ENCODE peak calls at places on chromosomes 5 and 9, in six cellular contexts. E, S, C, M, P and J are unnamed samples.

GRCh38 chr5:92505925-92506324 is 1075.1 kb downstream of the NR2F1-AS1 start:
- DNase-seq in S (peak; percentile 72), M (no peak), E (peak; percentile 52), C (no peak), P (no peak), J (no peak)

GRCh38 chr9:121550041-121550440 is 50.4 kb upstream of the GGTA1 start:
- DNase-seq in E (no peak), M (no peak), P (no peak), S (no peak), C (no peak), J (no peak)

GRCh38 chr5:160749026-160749425 is 103.0 kb downstream of the ATP10B start:
- DNase-seq in S (no peak), C (no peak), P (no peak), E (no peak), M (no peak), J (no peak)

GRCh38 chr9:100216178-100216787 is 117.2 kb downstream of the INVS start:
- DNase-seq in E (peak; percentile 72), S (peak; percentile 67), P (peak; percentile 16), M (no peak), C (peak; percentile 71), J (no peak)

GRCh38 chr5:169651526-169651925 is 14.5 kb downstream of the DOCK2 start:
- DNase-seq in S (no peak), M (no peak), C (no peak), P (no peak), E (peak; percentile 12), J (no peak)

GRCh38 chr9:125240649-125240999 is 519 bp downstream of the HSPA5 start:
- DNase-seq in S (peak; percentile 56), E (peak; percentile 28), P (peak; percentile 19), M (no peak), C (peak; percentile 59), J (peak; percentile 75)

GRCh38 chr5:39520232-39520572 is 95.4 kb upstream of the DAB2 start:
- DNase-seq in C (no peak), S (no peak), P (no peak), M (no peak), E (peak; percentile 94), J (no peak)

GRCh38 chr5:127028822-127029457 is 1.4 kb downstream of the MARCHF3 start:
- DNase-seq in P (peak; percentile 68), E (peak; percentile 30), S (no peak), C (no peak), M (no peak), J (peak; percentile 52)

GRCh38 chr9:89853161-89853560 is 248.3 kb downstream of the GADD45G start:
- DNase-seq in M (peak; percentile 10), E (no peak), S (no peak), P (no peak), C (no peak), J (no peak)

GRCh38 chr5:402615-403359 is 40.2 kb upstream of the EXOC3 start:
- DNase-seq in S (no peak), C (no peak), M (peak; percentile 45), P (no peak), E (no peak), J (no peak)

GRCh38 chr5:68545636-68546325 is 330.2 kb downstream of the PIK3R1 start:
- DNase-seq in P (no peak), E (no peak), S (no peak), C (no peak), M (no peak), J (no peak)

GRCh38 chr5:95410269-95410668 is 19.1 kb downstream of the FAM81B start:
- DNase-seq in M (no peak), S (no peak), P (no peak), E (no peak), C (no peak), J (no peak)

GRCh38 chr5:94072116-94072515 is 330.7 kb upstream of the POU5F2 start:
- DNase-seq in M (no peak), E (peak; percentile 50), S (no peak), C (no peak), P (no peak), J (no peak)

GRCh38 chr5:149271195-149271716 is 403 bp upstream of the AFAP1L1 start:
- DNase-seq in P (peak; percentile 12), M (no peak), S (no peak), C (no peak), E (no peak), J (no peak)

GRCh38 chr5:35316611-35317307 is 86.5 kb upstream of the PRLR start:
- DNase-seq in S (no peak), E (no peak), P (no peak), M (no peak), C (no peak), J (no peak)

GRCh38 chr9:98635374-98635773 is 73.4 kb downstream of the GABBR2 start:
- DNase-seq in C (no peak), M (no peak), P (no peak), E (no peak), S (no peak), J (no peak)

GRCh38 chr5:171676286-171676944 is 109.2 kb upstream of the SMIM23 start:
- DNase-seq in P (no peak), C (no peak), E (no peak), S (no peak), M (no peak), J (no peak)

GRCh38 chr5:55816342-55816741 is 34.8 kb upstream of the IL31RA start:
- DNase-seq in C (no peak), M (no peak), E (peak; percentile 99), S (no peak), P (no peak), J (no peak)

GRCh38 chr5:32562841-32563240 is 22.5 kb upstream of the SUB1 start:
- DNase-seq in P (no peak), C (peak; percentile 8), S (no peak), M (no peak), E (no peak), J (no peak)

GRCh38 chr5:55921617-55922016 is 70.5 kb downstream of the IL31RA start:
- DNase-seq in P (no peak), C (no peak), E (no peak), S (no peak), M (no peak), J (no peak)

GRCh38 chr5:95935553-95936100 is 26.0 kb downstream of the ELL2 start:
- DNase-seq in S (no peak), P (no peak), M (no peak), C (no peak), E (no peak), J (no peak)

GRCh38 chr5:56637321-56637920 is 177.9 kb upstream of the MAP3K1 start:
- DNase-seq in S (no peak), C (no peak), P (peak; percentile 93), M (no peak), E (no peak), J (no peak)

GRCh38 chr5:68099327-68099726 is 116.2 kb upstream of the PIK3R1 start:
- DNase-seq in P (no peak), C (no peak), M (no peak), S (no peak), E (no peak), J (no peak)

GRCh38 chr5:74094779-74095108 is 468.7 kb downstream of the ARHGEF28 start:
- DNase-seq in E (no peak), M (no peak), C (no peak), S (no peak), P (no peak), J (no peak)

GRCh38 chr5:139740138-139740992 is 55.2 kb upstream of the PSD2 start:
- DNase-seq in E (no peak), C (no peak), S (no peak), M (no peak), P (no peak), J (no peak)

DNA sequence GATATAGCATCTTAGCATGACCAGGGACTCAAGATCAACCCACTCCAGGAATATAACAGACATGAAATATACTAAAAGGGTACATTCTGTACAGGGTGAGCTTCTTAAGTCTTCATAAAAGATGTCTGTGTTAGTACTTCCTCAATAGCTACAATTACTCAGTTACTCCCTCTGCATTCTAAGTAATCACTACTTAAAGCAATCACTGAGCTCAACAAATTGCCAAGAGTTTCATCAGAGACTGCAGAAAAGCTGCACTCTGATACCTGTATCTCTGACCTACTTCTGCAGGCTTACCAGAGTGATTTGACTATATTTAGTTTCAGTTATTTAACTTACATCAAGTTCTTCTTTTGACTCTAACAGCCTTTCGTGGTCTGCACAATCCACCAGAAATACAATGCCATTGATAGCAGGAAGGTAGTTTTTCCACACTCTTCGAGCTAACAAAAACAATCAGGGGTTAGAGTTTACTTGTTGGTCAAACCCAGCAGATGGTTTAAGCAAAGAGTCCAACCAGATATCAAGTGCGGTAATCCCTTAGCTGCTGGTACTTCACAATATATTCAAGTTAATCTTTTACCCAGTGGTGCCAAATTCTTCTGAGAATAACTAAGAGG is 23.3 kb downstream of the SAR1B start:
- DNase-seq in C (no peak), P (no peak), M (no peak), S (no peak), E (peak; percentile 41), J (no peak)
- H3K9me3 ChIP-seq in C (no peaks in the 10 kb centered on the region), P (no peaks in the 10 kb centered on the region), M (no peaks in the 10 kb centered on the region), S (no peaks in the 10 kb centered on the region), E (no peaks in the 10 kb centered on the region), J (no peaks in the 10 kb centered on the region)

DNA sequence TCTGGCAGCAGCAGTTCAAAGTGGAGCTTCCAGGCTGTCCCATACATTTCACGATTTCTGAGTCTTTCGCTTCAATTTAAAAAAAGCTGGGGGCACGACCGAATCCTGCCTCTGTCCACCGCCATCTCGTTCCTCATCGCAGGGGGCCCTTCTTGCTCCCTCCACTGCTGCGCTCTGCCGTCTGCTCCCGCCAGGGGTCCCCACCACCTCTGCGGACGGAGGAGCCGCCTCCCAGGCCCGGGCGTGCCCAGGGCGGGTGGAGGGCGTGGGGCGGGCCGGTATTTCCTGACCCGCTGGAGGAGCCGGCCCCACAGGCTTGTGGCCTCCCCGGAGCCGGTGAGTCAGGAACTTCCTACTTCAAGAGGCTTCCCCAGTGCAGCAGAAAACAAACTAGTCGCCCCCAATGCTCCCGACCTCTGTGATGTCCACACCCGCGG is 50.4 kb downstream of the USP20 start:
- DNase-seq in C (peak; percentile 92), P (peak; percentile 66), S (peak; percentile 90), M (peak; percentile 97), E (peak; percentile 86), J (peak; percentile 97)
- H3K4me1 ChIP-seq in C (peaks cover 30% of the 10 kb centered on the region), P (peaks cover 15% of the 10 kb centered on the region), S (peaks cover 36% of the 10 kb centered on the region), M (peaks cover 36% of the 10 kb centered on the region), E (peaks cover 15% of the 10 kb centered on the region), J (no peaks in the 10 kb centered on the region)

GRCh38 chr9:304106-304505 is 89.4 kb downstream of the DOCK8 start:
- DNase-seq in C (no peak), P (no peak), S (no peak), E (no peak), M (no peak), J (no peak)
- H3K4me3 ChIP-seq in C (no peak overlapping the region), P (no peak overlapping the region), S (no peak overlapping the region), E (no peak overlapping the region), M (peak overlapping the region; percentile 10), J (no peak overlapping the region)

DNA sequence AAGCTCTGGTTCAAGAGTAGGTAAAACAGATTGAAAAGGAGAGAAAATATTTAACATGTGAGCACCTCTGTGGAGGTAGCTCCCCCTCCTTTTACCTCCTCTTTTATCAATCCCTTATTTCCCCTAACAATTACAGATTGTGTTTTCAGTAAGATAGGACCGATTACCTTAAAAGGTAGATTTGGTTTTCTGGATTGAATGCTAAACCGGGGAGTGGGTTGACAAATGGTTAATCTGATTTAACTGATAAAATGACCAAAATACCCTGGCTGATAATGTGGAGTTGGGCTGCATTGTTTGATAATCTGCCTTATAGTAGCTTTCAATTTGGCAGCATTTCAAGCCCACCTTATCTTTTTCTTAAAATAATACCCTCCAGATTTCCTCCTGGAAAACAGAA is 83.9 kb downstream of the EGFLAM start:
- DNase-seq in E (no peak), S (no peak), M (no peak), P (no peak), C (no peak), J (no peak)
- H3K9me3 ChIP-seq in E (no peaks in the 10 kb centered on the region), S (no peaks in the 10 kb centered on the region), M (no peaks in the 10 kb centered on the region), P (no peaks in the 10 kb centered on the region), C (no peaks in the 10 kb centered on the region), J (no peaks in the 10 kb centered on the region)